ENCODE peak calls at places on chromosomes 16 and 17, in nine cellular contexts. X, I, C, P, M, A, Q, R and U are unnamed samples.

GRCh38 chr16:85137323-85138072 is 25.2 kb upstream of the CIBAR2 start:
- DNase-seq in X (peak), I (no peak), C (peak), P (no peak), M (peak), A (peak), Q (peak), R (no peak), U (peak)

GRCh38 chr16:29893553-29893952 is 5.8 kb downstream of the SEZ6L2 start:
- DNase-seq in X (no peak), I (no peak), C (no peak), P (no peak), M (no peak), A (no peak), Q (no peak), R (no peak), U (no peak)

GRCh38 chr17:67488161-67488560 is 111.1 kb downstream of the PITPNC1 start:
- DNase-seq in X (peak), I (no peak), C (no peak), P (no peak), M (no peak), A (peak), Q (no peak), R (no peak), U (peak)

GRCh38 chr16:78147846-78148535 is 48.5 kb downstream of the WWOX start:
- DNase-seq in X (no peak), I (no peak), C (no peak), P (no peak), M (no peak), A (no peak), Q (no peak), R (no peak), U (no peak)

GRCh38 chr17:17413821-17414220 is 63.0 kb upstream of the MED9 start:
- DNase-seq in X (no peak), I (no peak), C (no peak), P (no peak), M (no peak), A (no peak), Q (peak), R (no peak), U (no peak)

GRCh38 chr17:75785770-75786538 is 1.3 kb downstream of the UNK start:
- DNase-seq in X (no peak), I (no peak), C (peak), P (peak), M (no peak), A (no peak), Q (no peak), R (no peak), U (no peak)

GRCh38 chr17:51351890-51352289 is 91.5 kb downstream of the UTP18 start:
- DNase-seq in X (no peak), I (no peak), C (peak), P (no peak), M (no peak), A (no peak), Q (no peak), R (no peak), U (peak)

GRCh38 chr17:67040652-67041051 is 3.7 kb upstream of the CACNG1 start:
- DNase-seq in X (no peak), I (no peak), C (no peak), P (no peak), M (no peak), A (no peak), Q (no peak), R (no peak), U (no peak)

GRCh38 chr16:72091217-72091616 is 2.2 kb downstream of the TXNL4B start:
- DNase-seq in X (no peak), I (no peak), C (no peak), P (no peak), M (no peak), A (no peak), Q (no peak), R (no peak), U (no peak)

GRCh38 chr17:28750178-28751047 is 6.6 kb downstream of the TRAF4 start:
- DNase-seq in X (peak), I (peak), C (peak), P (peak), M (peak), A (peak), Q (peak), R (peak), U (peak)

GRCh38 chr17:17253445-17253844 is 16.5 kb upstream of the FLCN start:
- DNase-seq in X (no peak), I (no peak), C (no peak), P (no peak), M (no peak), A (no peak), Q (no peak), R (no peak), U (no peak)

GRCh38 chr17:74631468-74632195 is 8.1 kb upstream of the CD300E start:
- DNase-seq in X (no peak), I (no peak), C (no peak), P (peak), M (no peak), A (no peak), Q (no peak), R (no peak), U (no peak)

GRCh38 chr17:32497431-32498205 is 10.8 kb downstream of the CDK5R1 start:
- DNase-seq in X (no peak), I (no peak), C (no peak), P (no peak), M (no peak), A (no peak), Q (no peak), R (no peak), U (no peak)

GRCh38 chr17:17613708-17614114 is 22.2 kb upstream of the PEMT start:
- DNase-seq in X (no peak), I (peak), C (peak), P (peak), M (peak), A (peak), Q (peak), R (no peak), U (peak)

GRCh38 chr17:41521574-41522261 is 3.0 kb upstream of the KRT15 start:
- DNase-seq in X (no peak), I (peak), C (peak), P (peak), M (no peak), A (no peak), Q (peak), R (no peak), U (no peak)

GRCh38 chr16:55248494-55248893 is 75.5 kb upstream of the IRX6 start:
- DNase-seq in X (no peak), I (no peak), C (no peak), P (no peak), M (no peak), A (no peak), Q (no peak), R (no peak), U (no peak)

GRCh38 chr16:375927-376816 is 5.6 kb downstream of the PGAP6 start:
- DNase-seq in X (no peak), I (no peak), C (no peak), P (no peak), M (no peak), A (no peak), Q (no peak), R (no peak), U (no peak)

GRCh38 chr17:74957935-74958549 is 14.5 kb downstream of the HID1 start:
- DNase-seq in X (peak), I (peak), C (peak), P (peak), M (peak), A (peak), Q (peak), R (no peak), U (peak)

GRCh38 chr16:17229766-17230165 is 241.0 kb downstream of the XYLT1 start:
- DNase-seq in X (no peak), I (no peak), C (no peak), P (no peak), M (no peak), A (no peak), Q (no peak), R (no peak), U (no peak)

GRCh38 chr17:28928061-28928460 is 23.3 kb downstream of the PHF12 start:
- DNase-seq in X (no peak), I (no peak), C (peak), P (peak), M (no peak), A (no peak), Q (no peak), R (no peak), U (no peak)

GRCh38 chr16:80803341-80804060 is 897 bp downstream of the CDYL2 start:
- DNase-seq in X (no peak), I (no peak), C (no peak), P (peak), M (peak), A (peak), Q (no peak), R (no peak), U (peak)

GRCh38 chr16:84209989-84210388 is 19.0 kb downstream of the ADAD2 start:
- DNase-seq in X (no peak), I (no peak), C (peak), P (peak), M (no peak), A (no peak), Q (no peak), R (no peak), U (no peak)

GRCh38 chr16:72131036-72131435 is 37.4 kb downstream of the DHX38 start:
- DNase-seq in X (no peak), I (no peak), C (no peak), P (no peak), M (no peak), A (no peak), Q (no peak), R (no peak), U (peak)

GRCh38 chr17:62802531-62803205 is 5.4 kb downstream of the MARCHF10 start:
- DNase-seq in X (no peak), I (no peak), C (no peak), P (peak), M (no peak), A (no peak), Q (no peak), R (no peak), U (no peak)

GRCh38 chr16:29230671-29231091 is 175.8 kb downstream of the NPIPB11 start:
- DNase-seq in X (peak), I (no peak), C (peak), P (no peak), M (no peak), A (no peak), Q (peak), R (no peak), U (no peak)

GRCh38 chr17:44808156-44808555 is 21.9 kb downstream of the GJC1 start:
- DNase-seq in X (no peak), I (no peak), C (no peak), P (no peak), M (no peak), A (no peak), Q (no peak), R (no peak), U (no peak)

GRCh38 chr16:30068750-30069574 is 3.4 kb downstream of the ALDOA start:
- DNase-seq in X (no peak), I (no peak), C (no peak), P (peak), M (peak), A (no peak), Q (no peak), R (no peak), U (no peak)

GRCh38 chr17:15918661-15919259 is 26.2 kb upstream of the ADORA2B start:
- DNase-seq in X (no peak), I (no peak), C (no peak), P (no peak), M (no peak), A (peak), Q (peak), R (no peak), U (no peak)

GRCh38 chr17:56681561-56682266 is 88.2 kb downstream of the NOG start:
- DNase-seq in X (no peak), I (no peak), C (peak), P (peak), M (no peak), A (no peak), Q (no peak), R (no peak), U (no peak)

GRCh38 chr17:28371245-28372202 is at the start of gene SARM1:
- DNase-seq in X (peak), I (peak), C (peak), P (peak), M (peak), A (peak), Q (peak), R (peak), U (peak)

GRCh38 chr16:31010539-31010938 is at the start of gene STX1B:
- DNase-seq in X (no peak), I (no peak), C (no peak), P (no peak), M (no peak), A (no peak), Q (no peak), R (no peak), U (peak)

GRCh38 chr16:75599452-75600277 is 23.4 kb downstream of the ADAT1 start:
- DNase-seq in X (peak), I (no peak), C (peak), P (no peak), M (no peak), A (no peak), Q (no peak), R (no peak), U (no peak)

GRCh38 chr16:1152123-1152638 is 725 bp upstream of the CACNA1H start:
- DNase-seq in X (no peak), I (peak), C (no peak), P (no peak), M (no peak), A (no peak), Q (no peak), R (no peak), U (no peak)

DNA sequence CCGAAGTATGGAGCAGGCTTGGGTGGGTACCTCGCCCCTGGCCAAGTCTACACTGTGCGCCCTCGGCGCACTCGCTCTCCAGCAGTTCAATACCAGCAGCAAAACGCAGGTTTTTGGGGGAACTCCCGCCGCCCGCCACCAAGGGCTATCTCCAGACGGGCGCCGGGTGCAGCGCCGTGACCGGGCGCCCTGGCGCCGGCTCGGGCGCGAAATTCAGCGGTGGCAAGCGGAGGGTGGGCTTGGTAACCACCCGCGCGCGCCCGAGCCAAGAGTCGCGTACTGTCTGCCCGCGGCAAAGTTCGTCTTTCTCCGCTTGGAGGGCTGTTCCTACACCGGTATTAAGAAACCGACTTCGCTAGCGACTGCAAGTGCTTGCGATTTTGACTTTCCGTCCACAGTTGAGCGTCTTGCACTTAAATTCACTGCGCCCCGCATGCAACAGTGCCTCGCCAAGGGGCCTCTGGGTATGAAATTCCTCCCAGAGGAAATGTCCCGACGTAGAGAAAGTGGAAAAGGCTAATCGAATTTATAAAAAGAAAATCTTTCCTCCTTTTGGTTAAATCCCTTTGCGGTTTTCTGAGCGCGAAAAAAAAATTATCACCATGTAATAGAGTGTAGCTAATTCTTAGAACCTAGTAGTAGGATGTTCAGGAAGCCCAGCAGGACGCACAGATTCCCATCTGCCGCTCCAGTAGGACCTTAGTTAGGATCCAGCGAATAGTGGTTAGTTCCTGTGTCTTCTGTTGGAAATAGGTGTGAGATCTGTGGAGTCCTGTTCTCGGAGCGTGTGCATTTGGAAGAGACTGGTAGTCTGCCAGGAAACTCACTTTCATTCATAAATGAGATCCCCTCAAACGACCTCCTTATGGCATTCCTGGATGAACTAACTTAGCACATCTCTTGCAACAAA is 5.1 kb upstream of the SALL1 start:
- DNase-seq in X (no peak), I (no peak), C (peak), P (no peak), M (no peak), A (no peak), Q (no peak), R (no peak), U (no peak)
- H3K4me3 ChIP-seq in X (peak), I (peak), C (peak), P (no peak), M (no peak), A (no peak), Q (peak), R (peak), U (peak)

DNA sequence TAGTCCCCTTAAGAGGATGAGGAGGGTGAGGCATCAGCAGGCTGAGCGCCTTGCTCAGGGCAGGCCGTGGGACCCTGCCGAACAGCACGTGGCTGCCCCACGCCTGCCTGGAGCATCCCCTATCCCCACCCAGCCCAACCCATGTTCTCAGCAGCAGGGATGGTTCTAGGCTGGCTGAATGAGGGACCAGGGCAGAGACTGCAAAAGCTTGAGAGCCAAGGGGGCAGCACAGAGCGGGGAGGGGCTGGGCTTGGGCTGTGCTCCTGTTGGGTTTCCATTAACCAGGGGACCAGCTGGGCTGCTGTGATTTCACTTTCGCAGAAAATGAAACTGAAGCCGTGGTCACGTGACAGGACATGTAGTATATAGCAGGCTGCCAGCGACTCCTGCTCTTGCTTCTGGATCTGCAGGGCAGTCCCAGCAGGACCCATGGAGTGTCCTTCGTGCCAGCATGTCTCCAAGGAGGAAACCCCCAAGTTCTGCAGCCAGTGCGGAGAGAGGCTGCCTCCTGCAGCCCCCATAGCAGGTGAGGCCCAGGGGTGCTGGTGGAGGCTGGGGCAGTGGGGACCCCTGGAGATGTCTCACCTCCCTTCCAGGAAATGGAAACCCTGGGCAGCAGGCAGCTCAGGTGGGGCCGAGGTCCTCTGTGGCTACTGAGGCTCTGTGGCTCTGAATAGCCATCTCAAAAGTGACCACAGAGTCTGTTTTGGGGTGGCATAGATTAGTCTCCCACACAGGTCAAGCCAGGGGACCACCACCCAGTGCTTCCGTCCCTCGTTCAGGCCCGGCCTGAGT is 2.8 kb downstream of the RNF213 start:
- DNase-seq in X (peak), I (peak), C (peak), P (peak), M (peak), A (peak), Q (peak), R (peak), U (peak)
- TF ChIP-seq POLR2A in X (no peak), I (peak), C (peak), P (no peak), M (peak), A (peak), Q (no peak), R (no peak), U (no peak)

DNA sequence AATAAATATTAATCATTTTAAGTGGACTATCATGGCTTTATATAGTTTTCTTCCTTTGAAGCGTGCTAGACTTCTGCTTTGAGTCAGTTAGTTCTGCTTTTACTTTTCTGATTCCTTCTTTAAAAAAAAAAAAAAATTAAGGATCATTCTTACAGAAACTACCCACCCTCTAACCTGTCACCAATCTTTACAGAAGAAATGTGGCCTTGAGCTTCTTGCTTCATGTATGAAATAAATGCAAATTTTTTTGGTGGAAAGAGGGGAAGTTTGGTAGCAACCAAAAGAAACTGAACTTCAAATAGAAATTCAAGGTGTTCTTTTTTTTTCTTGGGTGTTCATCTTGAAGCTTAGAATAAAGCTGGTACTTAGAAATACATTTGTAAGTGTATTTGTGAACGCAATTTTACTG is 2.2 kb downstream of the EVI2A start:
- DNase-seq in X (no peak), I (no peak), C (no peak), P (peak), M (no peak), A (no peak), Q (no peak), R (no peak), U (no peak)
- H3K4me3 ChIP-seq in X (peak), I (no peak), C (no peak), P (peak), M (no peak), A (no peak), Q (peak), R (peak), U (no peak)

GRCh38 chr17:2002767-2003329 is 22.3 kb downstream of the RTN4RL1 start:
- DNase-seq in X (no peak), I (no peak), C (no peak), P (no peak), M (no peak), A (no peak), Q (no peak), R (no peak), U (peak)
- TF ChIP-seq POLR2A in X (no peak), I (no peak), C (no peak), P (no peak), M (no peak), A (no peak), Q (no peak), R (no peak), U (no peak)